ENCODE peak calls at places on chromosome 14, in four cellular contexts. One of them, this sample, is unnamed.

GRCh38 chr14:91154851-91155625 is 41.2 kb downstream of the DGLUCY start:
- DNase-seq in left ventricle myocardium inferior: no peak
- DNase-seq in lower lobe of right lung: no peak
- DNase-seq in spleen: no peak
- DNase-seq in this sample: no peak

GRCh38 chr14:37592288-37593274 is 2.5 kb downstream of the FOXA1 start:
- DNase-seq in spleen: no peak
- DNase-seq in lower lobe of right lung: no peak
- DNase-seq in left ventricle myocardium inferior: no peak
- DNase-seq in this sample: peak; percentile 78

GRCh38 chr14:55114720-55115119 is 14.3 kb upstream of the LGALS3 start:
- DNase-seq in left ventricle myocardium inferior: no peak
- DNase-seq in spleen: no peak
- DNase-seq in lower lobe of right lung: no peak
- DNase-seq in this sample: no peak

GRCh38 chr14:24483604-24484252 is 24.3 kb downstream of the CMA1 start:
- DNase-seq in lower lobe of right lung: no peak
- DNase-seq in left ventricle myocardium inferior: no peak
- DNase-seq in spleen: no peak
- DNase-seq in this sample: no peak

GRCh38 chr14:23485311-23485710 is 15.8 kb downstream of the NGDN start:
- DNase-seq in spleen: no peak
- DNase-seq in lower lobe of right lung: no peak
- DNase-seq in left ventricle myocardium inferior: no peak
- DNase-seq in this sample: no peak

GRCh38 chr14:77143071-77143470 is 1.5 kb upstream of the ZDHHC22 start:
- DNase-seq in spleen: peak; percentile 48
- DNase-seq in left ventricle myocardium inferior: no peak
- DNase-seq in lower lobe of right lung: no peak
- DNase-seq in this sample: no peak

GRCh38 chr14:95496111-95496681 is 20.3 kb downstream of the SYNE3 start:
- DNase-seq in left ventricle myocardium inferior: no peak
- DNase-seq in lower lobe of right lung: no peak
- DNase-seq in spleen: no peak
- DNase-seq in this sample: no peak

GRCh38 chr14:94161087-94161486 is 13.0 kb upstream of the PPP4R4 start:
- DNase-seq in lower lobe of right lung: no peak
- DNase-seq in spleen: no peak
- DNase-seq in left ventricle myocardium inferior: no peak
- DNase-seq in this sample: no peak

GRCh38 chr14:86532219-86532618 is 1002.3 kb downstream of the FLRT2 start:
- DNase-seq in left ventricle myocardium inferior: no peak
- DNase-seq in lower lobe of right lung: no peak
- DNase-seq in spleen: no peak
- DNase-seq in this sample: no peak

GRCh38 chr14:61598980-61599379 is 96.3 kb upstream of the HIF1A start:
- DNase-seq in lower lobe of right lung: no peak
- DNase-seq in spleen: no peak
- DNase-seq in left ventricle myocardium inferior: no peak
- DNase-seq in this sample: no peak

GRCh38 chr14:78666336-78667056 is 496.3 kb downstream of the NRXN3 start:
- DNase-seq in lower lobe of right lung: no peak
- DNase-seq in left ventricle myocardium inferior: no peak
- DNase-seq in spleen: no peak
- DNase-seq in this sample: no peak

GRCh38 chr14:67442139-67442906 is 30.4 kb upstream of the PLEK2 start:
- DNase-seq in lower lobe of right lung: no peak
- DNase-seq in spleen: no peak
- DNase-seq in left ventricle myocardium inferior: no peak
- DNase-seq in this sample: no peak

GRCh38 chr14:69716483-69717187 is 50.3 kb upstream of the SRSF5 start:
- DNase-seq in left ventricle myocardium inferior: peak; percentile 16
- DNase-seq in spleen: no peak
- DNase-seq in lower lobe of right lung: no peak
- DNase-seq in this sample: peak; percentile 85

GRCh38 chr14:65604946-65605345 is 192.4 kb downstream of the FUT8 start:
- DNase-seq in left ventricle myocardium inferior: no peak
- DNase-seq in lower lobe of right lung: no peak
- DNase-seq in spleen: no peak
- DNase-seq in this sample: no peak

GRCh38 chr14:44963775-44964380 is 1.9 kb downstream of the TOGARAM1 start:
- DNase-seq in lower lobe of right lung: no peak
- DNase-seq in spleen: no peak
- DNase-seq in left ventricle myocardium inferior: no peak
- DNase-seq in this sample: no peak

GRCh38 chr14:81326451-81326850 is 73.7 kb downstream of the STON2 start:
- DNase-seq in left ventricle myocardium inferior: no peak
- DNase-seq in lower lobe of right lung: no peak
- DNase-seq in spleen: no peak
- DNase-seq in this sample: no peak

GRCh38 chr14:74286736-74287135 is 16.0 kb downstream of the ABCD4 start:
- DNase-seq in left ventricle myocardium inferior: no peak
- DNase-seq in spleen: no peak
- DNase-seq in lower lobe of right lung: no peak
- DNase-seq in this sample: no peak

GRCh38 chr14:94689218-94689984 is 77.2 kb downstream of the SERPINA3 start:
- DNase-seq in spleen: peak; percentile 83
- DNase-seq in left ventricle myocardium inferior: peak; percentile 58
- DNase-seq in lower lobe of right lung: no peak
- DNase-seq in this sample: peak; percentile 51

GRCh38 chr14:90105756-90106155 is 44.0 kb downstream of the KCNK13 start:
- DNase-seq in lower lobe of right lung: no peak
- DNase-seq in left ventricle myocardium inferior: peak; percentile 22
- DNase-seq in spleen: no peak
- DNase-seq in this sample: no peak

GRCh38 chr14:90111895-90112534 is 50.2 kb downstream of the KCNK13 start:
- DNase-seq in left ventricle myocardium inferior: no peak
- DNase-seq in lower lobe of right lung: no peak
- DNase-seq in spleen: no peak
- DNase-seq in this sample: no peak

GRCh38 chr14:90114554-90114953 is 52.8 kb downstream of the KCNK13 start:
- DNase-seq in left ventricle myocardium inferior: no peak
- DNase-seq in lower lobe of right lung: no peak
- DNase-seq in spleen: no peak
- DNase-seq in this sample: no peak

GRCh38 chr14:90107789-90108188 is 46.0 kb downstream of the KCNK13 start:
- DNase-seq in left ventricle myocardium inferior: no peak
- DNase-seq in spleen: no peak
- DNase-seq in lower lobe of right lung: no peak
- DNase-seq in this sample: no peak

DNA sequence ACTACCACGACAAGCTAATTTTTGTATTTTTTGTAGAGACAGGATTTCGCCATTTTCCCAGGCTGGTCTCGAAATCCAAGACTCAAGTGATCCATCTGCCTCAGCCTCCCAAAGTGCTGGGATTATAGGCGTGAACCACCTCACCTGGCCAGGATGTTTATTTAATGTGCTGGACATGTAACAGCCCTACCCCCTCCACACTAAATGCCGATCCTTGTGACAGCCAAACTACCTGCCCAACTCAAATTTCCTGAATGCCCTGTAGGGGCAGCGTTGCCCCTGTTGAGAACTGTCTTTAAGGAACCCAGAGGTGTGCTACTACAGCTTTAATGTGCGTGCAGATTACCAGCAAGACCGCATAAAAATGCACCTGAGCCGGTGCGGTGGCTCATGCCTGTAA is 48.1 kb downstream of the KCNK13 start:
- DNase-seq in spleen: no peak
- DNase-seq in left ventricle myocardium inferior: no peak
- DNase-seq in lower lobe of right lung: no peak
- DNase-seq in this sample: no peak
- TF ChIP-seq CTCF in spleen: no peak
- TF ChIP-seq CTCF in left ventricle myocardium inferior: peak; percentile 21
- TF ChIP-seq CTCF in lower lobe of right lung: no peak
- TF ChIP-seq CTCF in this sample: peak; percentile 43

DNA sequence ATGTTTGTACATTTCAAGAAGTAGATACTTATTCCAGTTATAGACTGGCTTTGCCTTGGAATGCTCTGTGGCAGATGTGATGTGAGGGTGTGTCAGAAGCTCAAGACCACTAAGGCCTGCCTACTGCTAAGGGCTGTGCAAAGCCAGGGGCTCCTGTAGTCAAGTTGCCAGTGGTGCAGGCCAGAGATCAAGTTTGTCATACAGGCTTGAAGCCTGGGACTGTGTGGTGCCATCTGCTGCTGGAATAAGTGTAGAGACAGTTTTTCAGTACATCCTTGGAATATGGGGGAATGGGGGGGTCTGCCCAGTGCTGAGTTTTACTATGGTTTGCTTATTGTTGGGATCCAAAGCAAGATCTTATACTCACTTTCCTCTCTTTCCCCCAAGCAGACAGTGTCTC is 649.9 kb upstream of the FOXG1 start:
- DNase-seq in spleen: no peak
- DNase-seq in left ventricle myocardium inferior: no peak
- DNase-seq in lower lobe of right lung: no peak
- DNase-seq in this sample: no peak
- H3K9me3 ChIP-seq in spleen: peaks cover 25% of the 10 kb centered on the region
- H3K9me3 ChIP-seq in left ventricle myocardium inferior: peaks cover 17% of the 10 kb centered on the region
- H3K9me3 ChIP-seq in lower lobe of right lung: no peaks in the 10 kb centered on the region
- H3K9me3 ChIP-seq in this sample: no peaks in the 10 kb centered on the region

DNA sequence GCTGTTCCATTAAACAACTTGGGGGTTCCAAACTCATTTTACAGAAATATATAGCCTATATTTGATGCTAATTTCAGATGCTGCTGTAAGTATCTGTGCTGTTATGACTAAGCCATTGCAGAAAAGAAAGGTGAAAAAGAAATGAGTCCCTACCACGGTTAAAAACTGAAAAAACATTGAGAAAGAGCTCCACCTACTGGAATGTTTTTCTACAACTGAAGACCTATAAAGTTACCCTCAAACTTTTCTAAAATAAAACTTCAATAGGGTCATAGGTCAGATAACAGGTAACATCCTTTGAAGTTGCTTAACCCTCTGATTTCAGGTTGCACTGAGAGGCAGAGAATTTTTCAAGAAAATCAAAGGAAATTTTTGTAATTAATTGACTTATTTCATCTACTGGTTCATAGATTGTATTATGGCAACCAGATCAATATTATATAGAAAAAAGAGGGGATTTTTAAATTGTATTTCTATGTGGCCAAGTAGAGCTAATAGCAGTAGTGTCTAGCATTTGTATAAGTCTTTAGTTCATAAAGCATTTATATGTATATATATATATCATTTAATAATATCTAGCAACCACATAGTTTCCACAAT is 279.9 kb downstream of the RPS29 start:
- DNase-seq in left ventricle myocardium inferior: no peak
- DNase-seq in lower lobe of right lung: no peak
- DNase-seq in spleen: no peak
- DNase-seq in this sample: no peak
- TF ChIP-seq CTCF in left ventricle myocardium inferior: peak; percentile 50
- TF ChIP-seq CTCF in lower lobe of right lung: peak; percentile 41
- TF ChIP-seq CTCF in spleen: peak; percentile 30
- TF ChIP-seq CTCF in this sample: peak; percentile 83

GRCh38 chr14:98961191-98961590 is 310.8 kb downstream of the BCL11B start:
- DNase-seq in lower lobe of right lung: no peak
- DNase-seq in spleen: no peak
- DNase-seq in left ventricle myocardium inferior: no peak
- DNase-seq in this sample: no peak
- H3K9me3 ChIP-seq in lower lobe of right lung: no peaks in the 10 kb centered on the region
- H3K9me3 ChIP-seq in spleen: no peaks in the 10 kb centered on the region
- H3K9me3 ChIP-seq in left ventricle myocardium inferior: no peaks in the 10 kb centered on the region
- H3K9me3 ChIP-seq in this sample: no peaks in the 10 kb centered on the region

GRCh38 chr14:105207460-105207901 is 26.4 kb upstream of the NUDT14 start:
- DNase-seq in spleen: no peak
- DNase-seq in lower lobe of right lung: no peak
- DNase-seq in left ventricle myocardium inferior: peak; percentile 59
- DNase-seq in this sample: no peak
- TF ChIP-seq CTCF in spleen: no peak
- TF ChIP-seq CTCF in lower lobe of right lung: no peak
- TF ChIP-seq CTCF in left ventricle myocardium inferior: peak; percentile 43
- TF ChIP-seq CTCF in this sample: no peak

GRCh38 chr14:106843376-106843775 is 1317.0 kb downstream of the TMEM121 start:
- DNase-seq in left ventricle myocardium inferior: no peak
- DNase-seq in spleen: no peak
- DNase-seq in lower lobe of right lung: no peak
- DNase-seq in this sample: no peak

GRCh38 chr14:106846218-106846617 is 1319.8 kb downstream of the TMEM121 start:
- DNase-seq in spleen: no peak
- DNase-seq in lower lobe of right lung: no peak
- DNase-seq in left ventricle myocardium inferior: no peak
- DNase-seq in this sample: no peak

GRCh38 chr14:106843951-106844483 is 1317.6 kb downstream of the TMEM121 start:
- DNase-seq in left ventricle myocardium inferior: no peak
- DNase-seq in lower lobe of right lung: peak; percentile 65
- DNase-seq in spleen: peak; percentile 77
- DNase-seq in this sample: no peak

GRCh38 chr14:106845286-106846087 is 1319.1 kb downstream of the TMEM121 start:
- DNase-seq in spleen: peak; percentile 87
- DNase-seq in left ventricle myocardium inferior: no peak
- DNase-seq in lower lobe of right lung: peak; percentile 79
- DNase-seq in this sample: peak; percentile 77

GRCh38 chr14:106844608-106845285 is 1318.4 kb downstream of the TMEM121 start:
- DNase-seq in spleen: peak; percentile 96
- DNase-seq in lower lobe of right lung: peak; percentile 89
- DNase-seq in left ventricle myocardium inferior: peak; percentile 75
- DNase-seq in this sample: no peak
- H3K9me3 ChIP-seq in spleen: no peaks in the 10 kb centered on the region
- H3K9me3 ChIP-seq in lower lobe of right lung: no peaks in the 10 kb centered on the region
- H3K9me3 ChIP-seq in left ventricle myocardium inferior: no peaks in the 10 kb centered on the region
- H3K9me3 ChIP-seq in this sample: no peaks in the 10 kb centered on the region

GRCh38 chr14:58014778-58015177 is 137.2 kb downstream of the ARMH4 start:
- DNase-seq in left ventricle myocardium inferior: no peak
- DNase-seq in spleen: no peak
- DNase-seq in lower lobe of right lung: no peak
- DNase-seq in this sample: no peak
- TF ChIP-seq CTCF in left ventricle myocardium inferior: no peak
- TF ChIP-seq CTCF in spleen: no peak
- TF ChIP-seq CTCF in lower lobe of right lung: no peak
- TF ChIP-seq CTCF in this sample: no peak

GRCh38 chr14:33040548-33041140 is 102.0 kb downstream of the NPAS3 start:
- DNase-seq in spleen: no peak
- DNase-seq in left ventricle myocardium inferior: no peak
- DNase-seq in lower lobe of right lung: no peak
- DNase-seq in this sample: no peak
- H3K9me3 ChIP-seq in spleen: peaks cover 30% of the 10 kb centered on the region
- H3K9me3 ChIP-seq in left ventricle myocardium inferior: peaks cover 16% of the 10 kb centered on the region
- H3K9me3 ChIP-seq in lower lobe of right lung: no peaks in the 10 kb centered on the region
- H3K9me3 ChIP-seq in this sample: no peaks in the 10 kb centered on the region

GRCh38 chr14:25833341-25834121 is 764.3 kb downstream of the NOVA1 start:
- DNase-seq in lower lobe of right lung: no peak
- DNase-seq in spleen: no peak
- DNase-seq in left ventricle myocardium inferior: no peak
- DNase-seq in this sample: no peak
- TF ChIP-seq CTCF in lower lobe of right lung: no peak
- TF ChIP-seq CTCF in spleen: no peak
- TF ChIP-seq CTCF in left ventricle myocardium inferior: no peak
- TF ChIP-seq CTCF in this sample: peak; percentile 70

GRCh38 chr14:105432657-105433056 is 13.0 kb downstream of the MTA1 start:
- DNase-seq in spleen: no peak
- DNase-seq in left ventricle myocardium inferior: no peak
- DNase-seq in lower lobe of right lung: no peak
- DNase-seq in this sample: no peak
- H3K9me3 ChIP-seq in spleen: peaks cover 7% of the 10 kb centered on the region
- H3K9me3 ChIP-seq in left ventricle myocardium inferior: peaks cover 13% of the 10 kb centered on the region
- H3K9me3 ChIP-seq in lower lobe of right lung: no peaks in the 10 kb centered on the region
- H3K9me3 ChIP-seq in this sample: no peaks in the 10 kb centered on the region